ENCODE peak calls at places on chromosome 16, in nine cellular contexts. One of them, this sample, is unnamed.

GRCh38 chr16:66287916-66288315 is 78.6 kb upstream of the CDH5 start:
- DNase-seq in nucleus accumbens: no peak
- DNase-seq in stimulated activated CD8-positive, alpha-beta memory T cell treated with anti-CD3 and anti-CD28 coated beads, Interleukin-4, amount 100 ng/mL, for 24 hours: no peak
- DNase-seq in left ventricle myocardium superior: no peak
- DNase-seq in NCI-H1694 treated with DMSO at 0.1 percent for 48 hours: no peak
- DNase-seq in stimulated activated CD4-positive, alpha-beta T cell treated with anti-CD3 and anti-CD28 coated beads, TNF-alpha, amount 100 ng/mL, for 4 hours: no peak
- DNase-seq in mucosa of descending colon: no peak
- DNase-seq in prostate gland: no peak
- DNase-seq in activated naive CD4-positive, alpha-beta T cell treated with anti-CD3 and anti-CD28 coated beads for 36 hours: no peak
- DNase-seq in this sample: no peak

GRCh38 chr16:26178298-26178697 is 486.5 kb downstream of the HS3ST4 start:
- DNase-seq in prostate gland: no peak
- DNase-seq in NCI-H1694 treated with DMSO at 0.1 percent for 48 hours: no peak
- DNase-seq in nucleus accumbens: no peak
- DNase-seq in stimulated activated CD8-positive, alpha-beta memory T cell treated with anti-CD3 and anti-CD28 coated beads, Interleukin-4, amount 100 ng/mL, for 24 hours: no peak
- DNase-seq in stimulated activated CD4-positive, alpha-beta T cell treated with anti-CD3 and anti-CD28 coated beads, TNF-alpha, amount 100 ng/mL, for 4 hours: no peak
- DNase-seq in left ventricle myocardium superior: no peak
- DNase-seq in mucosa of descending colon: no peak
- DNase-seq in activated naive CD4-positive, alpha-beta T cell treated with anti-CD3 and anti-CD28 coated beads for 36 hours: no peak
- DNase-seq in this sample: no peak

GRCh38 chr16:10944249-10945064 is at the start of gene CLEC16A:
- DNase-seq in nucleus accumbens: peak
- DNase-seq in left ventricle myocardium superior: peak
- DNase-seq in activated naive CD4-positive, alpha-beta T cell treated with anti-CD3 and anti-CD28 coated beads for 36 hours: peak
- DNase-seq in NCI-H1694 treated with DMSO at 0.1 percent for 48 hours: peak
- DNase-seq in stimulated activated CD4-positive, alpha-beta T cell treated with anti-CD3 and anti-CD28 coated beads, TNF-alpha, amount 100 ng/mL, for 4 hours: peak
- DNase-seq in stimulated activated CD8-positive, alpha-beta memory T cell treated with anti-CD3 and anti-CD28 coated beads, Interleukin-4, amount 100 ng/mL, for 24 hours: peak
- DNase-seq in mucosa of descending colon: peak
- DNase-seq in prostate gland: peak
- DNase-seq in this sample: peak

GRCh38 chr16:84548508-84548907 is 44.0 kb upstream of the MEAK7 start:
- DNase-seq in nucleus accumbens: no peak
- DNase-seq in left ventricle myocardium superior: no peak
- DNase-seq in activated naive CD4-positive, alpha-beta T cell treated with anti-CD3 and anti-CD28 coated beads for 36 hours: no peak
- DNase-seq in stimulated activated CD4-positive, alpha-beta T cell treated with anti-CD3 and anti-CD28 coated beads, TNF-alpha, amount 100 ng/mL, for 4 hours: no peak
- DNase-seq in stimulated activated CD8-positive, alpha-beta memory T cell treated with anti-CD3 and anti-CD28 coated beads, Interleukin-4, amount 100 ng/mL, for 24 hours: no peak
- DNase-seq in prostate gland: no peak
- DNase-seq in mucosa of descending colon: no peak
- DNase-seq in NCI-H1694 treated with DMSO at 0.1 percent for 48 hours: no peak
- DNase-seq in this sample: no peak

GRCh38 chr16:49883111-49883829 is 27.4 kb upstream of the ZNF423 start:
- DNase-seq in mucosa of descending colon: no peak
- DNase-seq in prostate gland: no peak
- DNase-seq in stimulated activated CD8-positive, alpha-beta memory T cell treated with anti-CD3 and anti-CD28 coated beads, Interleukin-4, amount 100 ng/mL, for 24 hours: no peak
- DNase-seq in NCI-H1694 treated with DMSO at 0.1 percent for 48 hours: no peak
- DNase-seq in activated naive CD4-positive, alpha-beta T cell treated with anti-CD3 and anti-CD28 coated beads for 36 hours: no peak
- DNase-seq in left ventricle myocardium superior: no peak
- DNase-seq in nucleus accumbens: no peak
- DNase-seq in stimulated activated CD4-positive, alpha-beta T cell treated with anti-CD3 and anti-CD28 coated beads, TNF-alpha, amount 100 ng/mL, for 4 hours: no peak
- DNase-seq in this sample: no peak

GRCh38 chr16:56312556-56312955 is 112.8 kb downstream of the AMFR start:
- DNase-seq in prostate gland: no peak
- DNase-seq in NCI-H1694 treated with DMSO at 0.1 percent for 48 hours: no peak
- DNase-seq in stimulated activated CD8-positive, alpha-beta memory T cell treated with anti-CD3 and anti-CD28 coated beads, Interleukin-4, amount 100 ng/mL, for 24 hours: no peak
- DNase-seq in stimulated activated CD4-positive, alpha-beta T cell treated with anti-CD3 and anti-CD28 coated beads, TNF-alpha, amount 100 ng/mL, for 4 hours: no peak
- DNase-seq in nucleus accumbens: no peak
- DNase-seq in mucosa of descending colon: no peak
- DNase-seq in activated naive CD4-positive, alpha-beta T cell treated with anti-CD3 and anti-CD28 coated beads for 36 hours: no peak
- DNase-seq in left ventricle myocardium superior: no peak
- DNase-seq in this sample: no peak

GRCh38 chr16:72400257-72401078 is 228.5 kb upstream of the PMFBP1 start:
- DNase-seq in stimulated activated CD4-positive, alpha-beta T cell treated with anti-CD3 and anti-CD28 coated beads, TNF-alpha, amount 100 ng/mL, for 4 hours: no peak
- DNase-seq in mucosa of descending colon: peak
- DNase-seq in nucleus accumbens: no peak
- DNase-seq in prostate gland: peak
- DNase-seq in activated naive CD4-positive, alpha-beta T cell treated with anti-CD3 and anti-CD28 coated beads for 36 hours: peak
- DNase-seq in NCI-H1694 treated with DMSO at 0.1 percent for 48 hours: peak
- DNase-seq in stimulated activated CD8-positive, alpha-beta memory T cell treated with anti-CD3 and anti-CD28 coated beads, Interleukin-4, amount 100 ng/mL, for 24 hours: no peak
- DNase-seq in left ventricle myocardium superior: no peak
- DNase-seq in this sample: peak

GRCh38 chr16:85286066-85286712 is 173.9 kb upstream of the CIBAR2 start:
- DNase-seq in stimulated activated CD8-positive, alpha-beta memory T cell treated with anti-CD3 and anti-CD28 coated beads, Interleukin-4, amount 100 ng/mL, for 24 hours: no peak
- DNase-seq in left ventricle myocardium superior: peak
- DNase-seq in nucleus accumbens: peak
- DNase-seq in mucosa of descending colon: no peak
- DNase-seq in stimulated activated CD4-positive, alpha-beta T cell treated with anti-CD3 and anti-CD28 coated beads, TNF-alpha, amount 100 ng/mL, for 4 hours: no peak
- DNase-seq in NCI-H1694 treated with DMSO at 0.1 percent for 48 hours: peak
- DNase-seq in activated naive CD4-positive, alpha-beta T cell treated with anti-CD3 and anti-CD28 coated beads for 36 hours: no peak
- DNase-seq in prostate gland: peak
- DNase-seq in this sample: peak

GRCh38 chr16:85420501-85421337 is 192.4 kb upstream of the GSE1 start:
- DNase-seq in stimulated activated CD4-positive, alpha-beta T cell treated with anti-CD3 and anti-CD28 coated beads, TNF-alpha, amount 100 ng/mL, for 4 hours: peak
- DNase-seq in mucosa of descending colon: peak
- DNase-seq in prostate gland: no peak
- DNase-seq in left ventricle myocardium superior: peak
- DNase-seq in stimulated activated CD8-positive, alpha-beta memory T cell treated with anti-CD3 and anti-CD28 coated beads, Interleukin-4, amount 100 ng/mL, for 24 hours: peak
- DNase-seq in NCI-H1694 treated with DMSO at 0.1 percent for 48 hours: peak
- DNase-seq in nucleus accumbens: no peak
- DNase-seq in activated naive CD4-positive, alpha-beta T cell treated with anti-CD3 and anti-CD28 coated beads for 36 hours: peak
- DNase-seq in this sample: no peak

GRCh38 chr16:86521236-86522197 is 11.2 kb downstream of the FOXF1 start:
- DNase-seq in prostate gland: no peak
- DNase-seq in stimulated activated CD8-positive, alpha-beta memory T cell treated with anti-CD3 and anti-CD28 coated beads, Interleukin-4, amount 100 ng/mL, for 24 hours: no peak
- DNase-seq in nucleus accumbens: no peak
- DNase-seq in mucosa of descending colon: no peak
- DNase-seq in left ventricle myocardium superior: peak
- DNase-seq in activated naive CD4-positive, alpha-beta T cell treated with anti-CD3 and anti-CD28 coated beads for 36 hours: no peak
- DNase-seq in NCI-H1694 treated with DMSO at 0.1 percent for 48 hours: no peak
- DNase-seq in stimulated activated CD4-positive, alpha-beta T cell treated with anti-CD3 and anti-CD28 coated beads, TNF-alpha, amount 100 ng/mL, for 4 hours: no peak
- DNase-seq in this sample: peak

GRCh38 chr16:19607610-19608280 is 52.2 kb downstream of the VPS35L start:
- DNase-seq in stimulated activated CD4-positive, alpha-beta T cell treated with anti-CD3 and anti-CD28 coated beads, TNF-alpha, amount 100 ng/mL, for 4 hours: no peak
- DNase-seq in left ventricle myocardium superior: no peak
- DNase-seq in nucleus accumbens: no peak
- DNase-seq in stimulated activated CD8-positive, alpha-beta memory T cell treated with anti-CD3 and anti-CD28 coated beads, Interleukin-4, amount 100 ng/mL, for 24 hours: no peak
- DNase-seq in prostate gland: no peak
- DNase-seq in NCI-H1694 treated with DMSO at 0.1 percent for 48 hours: no peak
- DNase-seq in activated naive CD4-positive, alpha-beta T cell treated with anti-CD3 and anti-CD28 coated beads for 36 hours: no peak
- DNase-seq in mucosa of descending colon: no peak
- DNase-seq in this sample: no peak

GRCh38 chr16:50309156-50309526 is 42.8 kb downstream of the ADCY7 start:
- DNase-seq in nucleus accumbens: no peak
- DNase-seq in stimulated activated CD4-positive, alpha-beta T cell treated with anti-CD3 and anti-CD28 coated beads, TNF-alpha, amount 100 ng/mL, for 4 hours: no peak
- DNase-seq in left ventricle myocardium superior: no peak
- DNase-seq in stimulated activated CD8-positive, alpha-beta memory T cell treated with anti-CD3 and anti-CD28 coated beads, Interleukin-4, amount 100 ng/mL, for 24 hours: no peak
- DNase-seq in mucosa of descending colon: no peak
- DNase-seq in NCI-H1694 treated with DMSO at 0.1 percent for 48 hours: no peak
- DNase-seq in activated naive CD4-positive, alpha-beta T cell treated with anti-CD3 and anti-CD28 coated beads for 36 hours: no peak
- DNase-seq in prostate gland: no peak
- DNase-seq in this sample: no peak

GRCh38 chr16:67525176-67525860 is 3.3 kb upstream of the RIPOR1 start:
- DNase-seq in prostate gland: no peak
- DNase-seq in stimulated activated CD8-positive, alpha-beta memory T cell treated with anti-CD3 and anti-CD28 coated beads, Interleukin-4, amount 100 ng/mL, for 24 hours: no peak
- DNase-seq in NCI-H1694 treated with DMSO at 0.1 percent for 48 hours: no peak
- DNase-seq in mucosa of descending colon: no peak
- DNase-seq in stimulated activated CD4-positive, alpha-beta T cell treated with anti-CD3 and anti-CD28 coated beads, TNF-alpha, amount 100 ng/mL, for 4 hours: no peak
- DNase-seq in left ventricle myocardium superior: no peak
- DNase-seq in activated naive CD4-positive, alpha-beta T cell treated with anti-CD3 and anti-CD28 coated beads for 36 hours: no peak
- DNase-seq in nucleus accumbens: no peak
- DNase-seq in this sample: no peak

GRCh38 chr16:24851700-24852099 is 5.9 kb downstream of the SLC5A11 start:
- DNase-seq in stimulated activated CD4-positive, alpha-beta T cell treated with anti-CD3 and anti-CD28 coated beads, TNF-alpha, amount 100 ng/mL, for 4 hours: no peak
- DNase-seq in left ventricle myocardium superior: no peak
- DNase-seq in activated naive CD4-positive, alpha-beta T cell treated with anti-CD3 and anti-CD28 coated beads for 36 hours: peak
- DNase-seq in NCI-H1694 treated with DMSO at 0.1 percent for 48 hours: no peak
- DNase-seq in nucleus accumbens: no peak
- DNase-seq in mucosa of descending colon: no peak
- DNase-seq in stimulated activated CD8-positive, alpha-beta memory T cell treated with anti-CD3 and anti-CD28 coated beads, Interleukin-4, amount 100 ng/mL, for 24 hours: no peak
- DNase-seq in prostate gland: no peak
- DNase-seq in this sample: no peak

GRCh38 chr16:11356573-11357331 is 11.5 kb downstream of the RMI2 start:
- DNase-seq in activated naive CD4-positive, alpha-beta T cell treated with anti-CD3 and anti-CD28 coated beads for 36 hours: peak
- DNase-seq in stimulated activated CD4-positive, alpha-beta T cell treated with anti-CD3 and anti-CD28 coated beads, TNF-alpha, amount 100 ng/mL, for 4 hours: peak
- DNase-seq in NCI-H1694 treated with DMSO at 0.1 percent for 48 hours: peak
- DNase-seq in nucleus accumbens: peak
- DNase-seq in mucosa of descending colon: peak
- DNase-seq in prostate gland: no peak
- DNase-seq in stimulated activated CD8-positive, alpha-beta memory T cell treated with anti-CD3 and anti-CD28 coated beads, Interleukin-4, amount 100 ng/mL, for 24 hours: no peak
- DNase-seq in left ventricle myocardium superior: peak
- DNase-seq in this sample: peak

GRCh38 chr16:396199-396598 is 800 bp upstream of the NME4 start:
- DNase-seq in stimulated activated CD8-positive, alpha-beta memory T cell treated with anti-CD3 and anti-CD28 coated beads, Interleukin-4, amount 100 ng/mL, for 24 hours: no peak
- DNase-seq in nucleus accumbens: no peak
- DNase-seq in activated naive CD4-positive, alpha-beta T cell treated with anti-CD3 and anti-CD28 coated beads for 36 hours: no peak
- DNase-seq in stimulated activated CD4-positive, alpha-beta T cell treated with anti-CD3 and anti-CD28 coated beads, TNF-alpha, amount 100 ng/mL, for 4 hours: no peak
- DNase-seq in NCI-H1694 treated with DMSO at 0.1 percent for 48 hours: no peak
- DNase-seq in left ventricle myocardium superior: no peak
- DNase-seq in prostate gland: no peak
- DNase-seq in mucosa of descending colon: no peak
- DNase-seq in this sample: no peak

GRCh38 chr16:85418978-85419491 is 194.1 kb upstream of the GSE1 start:
- DNase-seq in stimulated activated CD8-positive, alpha-beta memory T cell treated with anti-CD3 and anti-CD28 coated beads, Interleukin-4, amount 100 ng/mL, for 24 hours: no peak
- DNase-seq in NCI-H1694 treated with DMSO at 0.1 percent for 48 hours: peak
- DNase-seq in mucosa of descending colon: peak
- DNase-seq in nucleus accumbens: no peak
- DNase-seq in prostate gland: no peak
- DNase-seq in stimulated activated CD4-positive, alpha-beta T cell treated with anti-CD3 and anti-CD28 coated beads, TNF-alpha, amount 100 ng/mL, for 4 hours: no peak
- DNase-seq in activated naive CD4-positive, alpha-beta T cell treated with anti-CD3 and anti-CD28 coated beads for 36 hours: peak
- DNase-seq in left ventricle myocardium superior: peak
- DNase-seq in this sample: peak

GRCh38 chr16:876523-877241 is 76.1 kb upstream of the GNG13 start:
- DNase-seq in nucleus accumbens: no peak
- DNase-seq in stimulated activated CD8-positive, alpha-beta memory T cell treated with anti-CD3 and anti-CD28 coated beads, Interleukin-4, amount 100 ng/mL, for 24 hours: no peak
- DNase-seq in left ventricle myocardium superior: peak
- DNase-seq in mucosa of descending colon: no peak
- DNase-seq in prostate gland: no peak
- DNase-seq in stimulated activated CD4-positive, alpha-beta T cell treated with anti-CD3 and anti-CD28 coated beads, TNF-alpha, amount 100 ng/mL, for 4 hours: no peak
- DNase-seq in NCI-H1694 treated with DMSO at 0.1 percent for 48 hours: no peak
- DNase-seq in activated naive CD4-positive, alpha-beta T cell treated with anti-CD3 and anti-CD28 coated beads for 36 hours: no peak
- DNase-seq in this sample: peak

GRCh38 chr16:46972971-46973456 is 460 bp downstream of the DNAJA2 start:
- DNase-seq in NCI-H1694 treated with DMSO at 0.1 percent for 48 hours: no peak
- DNase-seq in left ventricle myocardium superior: peak
- DNase-seq in mucosa of descending colon: peak
- DNase-seq in stimulated activated CD4-positive, alpha-beta T cell treated with anti-CD3 and anti-CD28 coated beads, TNF-alpha, amount 100 ng/mL, for 4 hours: peak
- DNase-seq in stimulated activated CD8-positive, alpha-beta memory T cell treated with anti-CD3 and anti-CD28 coated beads, Interleukin-4, amount 100 ng/mL, for 24 hours: no peak
- DNase-seq in activated naive CD4-positive, alpha-beta T cell treated with anti-CD3 and anti-CD28 coated beads for 36 hours: peak
- DNase-seq in prostate gland: peak
- DNase-seq in nucleus accumbens: no peak
- DNase-seq in this sample: peak

GRCh38 chr16:35196313-35196712 is 1736.9 kb downstream of the TP53TG3F start:
- DNase-seq in NCI-H1694 treated with DMSO at 0.1 percent for 48 hours: no peak
- DNase-seq in activated naive CD4-positive, alpha-beta T cell treated with anti-CD3 and anti-CD28 coated beads for 36 hours: no peak
- DNase-seq in nucleus accumbens: no peak
- DNase-seq in stimulated activated CD4-positive, alpha-beta T cell treated with anti-CD3 and anti-CD28 coated beads, TNF-alpha, amount 100 ng/mL, for 4 hours: no peak
- DNase-seq in prostate gland: no peak
- DNase-seq in mucosa of descending colon: no peak
- DNase-seq in left ventricle myocardium superior: no peak
- DNase-seq in stimulated activated CD8-positive, alpha-beta memory T cell treated with anti-CD3 and anti-CD28 coated beads, Interleukin-4, amount 100 ng/mL, for 24 hours: no peak
- DNase-seq in this sample: no peak

GRCh38 chr16:57944961-57945739 is 25.8 kb downstream of the CNGB1 start:
- DNase-seq in mucosa of descending colon: no peak
- DNase-seq in stimulated activated CD4-positive, alpha-beta T cell treated with anti-CD3 and anti-CD28 coated beads, TNF-alpha, amount 100 ng/mL, for 4 hours: no peak
- DNase-seq in NCI-H1694 treated with DMSO at 0.1 percent for 48 hours: no peak
- DNase-seq in left ventricle myocardium superior: no peak
- DNase-seq in prostate gland: no peak
- DNase-seq in stimulated activated CD8-positive, alpha-beta memory T cell treated with anti-CD3 and anti-CD28 coated beads, Interleukin-4, amount 100 ng/mL, for 24 hours: no peak
- DNase-seq in activated naive CD4-positive, alpha-beta T cell treated with anti-CD3 and anti-CD28 coated beads for 36 hours: no peak
- DNase-seq in nucleus accumbens: no peak
- DNase-seq in this sample: peak

GRCh38 chr16:88613293-88613692 is 25.1 kb upstream of the IL17C start:
- DNase-seq in stimulated activated CD8-positive, alpha-beta memory T cell treated with anti-CD3 and anti-CD28 coated beads, Interleukin-4, amount 100 ng/mL, for 24 hours: no peak
- DNase-seq in activated naive CD4-positive, alpha-beta T cell treated with anti-CD3 and anti-CD28 coated beads for 36 hours: no peak
- DNase-seq in nucleus accumbens: no peak
- DNase-seq in prostate gland: no peak
- DNase-seq in NCI-H1694 treated with DMSO at 0.1 percent for 48 hours: no peak
- DNase-seq in mucosa of descending colon: no peak
- DNase-seq in left ventricle myocardium superior: no peak
- DNase-seq in stimulated activated CD4-positive, alpha-beta T cell treated with anti-CD3 and anti-CD28 coated beads, TNF-alpha, amount 100 ng/mL, for 4 hours: no peak
- DNase-seq in this sample: no peak

GRCh38 chr16:21205303-21205702 is 6.1 kb downstream of the ZP2 start:
- DNase-seq in stimulated activated CD4-positive, alpha-beta T cell treated with anti-CD3 and anti-CD28 coated beads, TNF-alpha, amount 100 ng/mL, for 4 hours: no peak
- DNase-seq in stimulated activated CD8-positive, alpha-beta memory T cell treated with anti-CD3 and anti-CD28 coated beads, Interleukin-4, amount 100 ng/mL, for 24 hours: no peak
- DNase-seq in activated naive CD4-positive, alpha-beta T cell treated with anti-CD3 and anti-CD28 coated beads for 36 hours: no peak
- DNase-seq in nucleus accumbens: no peak
- DNase-seq in mucosa of descending colon: no peak
- DNase-seq in left ventricle myocardium superior: no peak
- DNase-seq in NCI-H1694 treated with DMSO at 0.1 percent for 48 hours: no peak
- DNase-seq in prostate gland: no peak
- DNase-seq in this sample: no peak